ENCODE peak calls at places on chromosomes 16 and 17, in ten cellular contexts. One of them, this sample, is unnamed.

GRCh38 chr16:53817117-53817516 is 113.2 kb downstream of the FTO start:
- DNase-seq in ecto neural progenitor cell: no peak
- DNase-seq in EH: peak
- DNase-seq in foreskin fibroblast: peak
- DNase-seq in EL: peak
- DNase-seq in activated T-cell treated with anti-CD3 and anti-CD28 coated beads for 1 hour: no peak
- DNase-seq in HT1080: peak
- DNase-seq in AG08395: peak
- DNase-seq in NCI-H69: no peak
- DNase-seq in breast epithelium: no peak
- DNase-seq in this sample: no peak

GRCh38 chr17:44904001-44904984 is 5.0 kb upstream of the EFTUD2 start:
- DNase-seq in AG08395: no peak
- DNase-seq in HT1080: no peak
- DNase-seq in EH: no peak
- DNase-seq in activated T-cell treated with anti-CD3 and anti-CD28 coated beads for 1 hour: no peak
- DNase-seq in EL: no peak
- DNase-seq in ecto neural progenitor cell: no peak
- DNase-seq in breast epithelium: no peak
- DNase-seq in NCI-H69: no peak
- DNase-seq in foreskin fibroblast: no peak
- DNase-seq in this sample: no peak

GRCh38 chr17:40015005-40015997 is at the start of gene CSF3:
- DNase-seq in ecto neural progenitor cell: no peak
- DNase-seq in EL: no peak
- DNase-seq in EH: no peak
- DNase-seq in foreskin fibroblast: no peak
- DNase-seq in breast epithelium: no peak
- DNase-seq in NCI-H69: peak
- DNase-seq in HT1080: no peak
- DNase-seq in AG08395: no peak
- DNase-seq in activated T-cell treated with anti-CD3 and anti-CD28 coated beads for 1 hour: no peak
- DNase-seq in this sample: no peak

GRCh38 chr17:49315551-49315951 is 46.5 kb downstream of the ZNF652 start:
- DNase-seq in AG08395: peak
- DNase-seq in ecto neural progenitor cell: peak
- DNase-seq in EL: peak
- DNase-seq in foreskin fibroblast: peak
- DNase-seq in EH: peak
- DNase-seq in NCI-H69: peak
- DNase-seq in breast epithelium: peak
- DNase-seq in HT1080: peak
- DNase-seq in activated T-cell treated with anti-CD3 and anti-CD28 coated beads for 1 hour: peak
- DNase-seq in this sample: peak

GRCh38 chr16:426906-427249 is 1.4 kb downstream of the RAB11FIP3 start:
- DNase-seq in EH: peak
- DNase-seq in breast epithelium: no peak
- DNase-seq in ecto neural progenitor cell: no peak
- DNase-seq in activated T-cell treated with anti-CD3 and anti-CD28 coated beads for 1 hour: no peak
- DNase-seq in HT1080: no peak
- DNase-seq in EL: peak
- DNase-seq in foreskin fibroblast: no peak
- DNase-seq in NCI-H69: no peak
- DNase-seq in AG08395: no peak
- DNase-seq in this sample: no peak

GRCh38 chr16:35363510-35363909 is 1904.1 kb downstream of the TP53TG3F start:
- DNase-seq in foreskin fibroblast: no peak
- DNase-seq in HT1080: no peak
- DNase-seq in AG08395: no peak
- DNase-seq in breast epithelium: no peak
- DNase-seq in activated T-cell treated with anti-CD3 and anti-CD28 coated beads for 1 hour: no peak
- DNase-seq in ecto neural progenitor cell: no peak
- DNase-seq in NCI-H69: no peak
- DNase-seq in EH: no peak
- DNase-seq in EL: no peak
- DNase-seq in this sample: no peak

GRCh38 chr16:89815639-89816348 is 653 bp downstream of the FANCA start:
- DNase-seq in EH: no peak
- DNase-seq in ecto neural progenitor cell: peak
- DNase-seq in activated T-cell treated with anti-CD3 and anti-CD28 coated beads for 1 hour: no peak
- DNase-seq in NCI-H69: peak
- DNase-seq in EL: peak
- DNase-seq in AG08395: no peak
- DNase-seq in breast epithelium: no peak
- DNase-seq in HT1080: no peak
- DNase-seq in foreskin fibroblast: no peak
- DNase-seq in this sample: no peak

GRCh38 chr17:2688351-2689342 is 22.9 kb downstream of the CLUH start:
- DNase-seq in HT1080: no peak
- DNase-seq in EH: peak
- DNase-seq in foreskin fibroblast: no peak
- DNase-seq in activated T-cell treated with anti-CD3 and anti-CD28 coated beads for 1 hour: no peak
- DNase-seq in EL: no peak
- DNase-seq in breast epithelium: no peak
- DNase-seq in ecto neural progenitor cell: no peak
- DNase-seq in AG08395: no peak
- DNase-seq in NCI-H69: no peak
- DNase-seq in this sample: peak

GRCh38 chr17:77802811-77803220 is 155.7 kb upstream of the TNRC6C start:
- DNase-seq in activated T-cell treated with anti-CD3 and anti-CD28 coated beads for 1 hour: no peak
- DNase-seq in foreskin fibroblast: no peak
- DNase-seq in EH: peak
- DNase-seq in breast epithelium: no peak
- DNase-seq in HT1080: no peak
- DNase-seq in EL: no peak
- DNase-seq in NCI-H69: peak
- DNase-seq in AG08395: peak
- DNase-seq in ecto neural progenitor cell: peak
- DNase-seq in this sample: no peak

GRCh38 chr17:64009571-64010402 is 10.6 kb downstream of the ICAM2 start:
- DNase-seq in EL: peak
- DNase-seq in NCI-H69: no peak
- DNase-seq in EH: peak
- DNase-seq in ecto neural progenitor cell: no peak
- DNase-seq in AG08395: no peak
- DNase-seq in breast epithelium: no peak
- DNase-seq in HT1080: peak
- DNase-seq in foreskin fibroblast: peak
- DNase-seq in activated T-cell treated with anti-CD3 and anti-CD28 coated beads for 1 hour: no peak
- DNase-seq in this sample: no peak

GRCh38 chr17:54903375-54903774 is 2.7 kb downstream of the TOM1L1 start:
- DNase-seq in AG08395: no peak
- DNase-seq in foreskin fibroblast: no peak
- DNase-seq in NCI-H69: no peak
- DNase-seq in EL: no peak
- DNase-seq in HT1080: no peak
- DNase-seq in activated T-cell treated with anti-CD3 and anti-CD28 coated beads for 1 hour: no peak
- DNase-seq in ecto neural progenitor cell: no peak
- DNase-seq in EH: peak
- DNase-seq in breast epithelium: no peak
- DNase-seq in this sample: peak

GRCh38 chr16:75420987-75421819 is 12.1 kb downstream of the CFDP1 start:
- DNase-seq in ecto neural progenitor cell: peak
- DNase-seq in EL: peak
- DNase-seq in EH: peak
- DNase-seq in NCI-H69: peak
- DNase-seq in foreskin fibroblast: peak
- DNase-seq in breast epithelium: no peak
- DNase-seq in activated T-cell treated with anti-CD3 and anti-CD28 coated beads for 1 hour: peak
- DNase-seq in HT1080: peak
- DNase-seq in AG08395: peak
- DNase-seq in this sample: peak

GRCh38 chr16:27781195-27781524 is 231.2 kb downstream of the KATNIP start:
- DNase-seq in NCI-H69: no peak
- DNase-seq in ecto neural progenitor cell: no peak
- DNase-seq in foreskin fibroblast: no peak
- DNase-seq in breast epithelium: no peak
- DNase-seq in EL: no peak
- DNase-seq in EH: no peak
- DNase-seq in AG08395: peak
- DNase-seq in activated T-cell treated with anti-CD3 and anti-CD28 coated beads for 1 hour: no peak
- DNase-seq in HT1080: no peak
- DNase-seq in this sample: no peak

GRCh38 chr16:66049865-66050264 is 316.6 kb upstream of the CDH5 start:
- DNase-seq in AG08395: no peak
- DNase-seq in EL: no peak
- DNase-seq in breast epithelium: no peak
- DNase-seq in foreskin fibroblast: no peak
- DNase-seq in HT1080: no peak
- DNase-seq in EH: no peak
- DNase-seq in activated T-cell treated with anti-CD3 and anti-CD28 coated beads for 1 hour: no peak
- DNase-seq in NCI-H69: no peak
- DNase-seq in ecto neural progenitor cell: peak
- DNase-seq in this sample: no peak

This sample was measured in lower lobe of right lung.